ENCODE peak calls at places on chromosomes 11 and 22, in nine cellular contexts. One of them, this sample, is unnamed.

GRCh38 chr11:110724358-110724757 is 12.1 kb upstream of the ARHGAP20 start:
- DNase-seq in K562: no peak
- DNase-seq in IMR-90: no peak
- DNase-seq in endothelial cell of umbilical vein: no peak
- DNase-seq in spleen: no peak
- DNase-seq in NB4: no peak
- DNase-seq in body of pancreas: no peak
- DNase-seq in uterus: no peak
- DNase-seq in A549: no peak
- DNase-seq in this sample: no peak

GRCh38 chr11:119706029-119706428 is 23.0 kb downstream of the NECTIN1 start:
- DNase-seq in K562: no peak
- DNase-seq in IMR-90: no peak
- DNase-seq in endothelial cell of umbilical vein: no peak
- DNase-seq in spleen: no peak
- DNase-seq in NB4: no peak
- DNase-seq in body of pancreas: no peak
- DNase-seq in uterus: no peak
- DNase-seq in A549: no peak
- DNase-seq in this sample: no peak

GRCh38 chr11:36212507-36212906 is 76.7 kb downstream of the COMMD9 start:
- DNase-seq in K562: no peak
- DNase-seq in IMR-90: no peak
- DNase-seq in endothelial cell of umbilical vein: no peak
- DNase-seq in spleen: no peak
- DNase-seq in NB4: no peak
- DNase-seq in body of pancreas: no peak
- DNase-seq in uterus: no peak
- DNase-seq in A549: no peak
- DNase-seq in this sample: no peak

GRCh38 chr22:45334068-45334467 is 24.3 kb downstream of the FAM118A start:
- DNase-seq in K562: no peak
- DNase-seq in IMR-90: no peak
- DNase-seq in endothelial cell of umbilical vein: no peak
- DNase-seq in spleen: no peak
- DNase-seq in NB4: no peak
- DNase-seq in body of pancreas: no peak
- DNase-seq in uterus: no peak
- DNase-seq in A549: no peak
- DNase-seq in this sample: no peak

GRCh38 chr22:47773635-47774034 is 1011.2 kb downstream of the TBC1D22A start:
- DNase-seq in K562: no peak
- DNase-seq in IMR-90: no peak
- DNase-seq in endothelial cell of umbilical vein: no peak
- DNase-seq in spleen: no peak
- DNase-seq in NB4: no peak
- DNase-seq in body of pancreas: no peak
- DNase-seq in uterus: no peak
- DNase-seq in A549: no peak
- DNase-seq in this sample: no peak

GRCh38 chr11:68302256-68303054 is 9.9 kb upstream of the LRP5 start:
- DNase-seq in K562: no peak
- DNase-seq in IMR-90: peak; percentile 50
- DNase-seq in endothelial cell of umbilical vein: no peak
- DNase-seq in spleen: peak; percentile 49
- DNase-seq in NB4: no peak
- DNase-seq in body of pancreas: peak; percentile 76
- DNase-seq in uterus: no peak
- DNase-seq in A549: peak; percentile 63
- DNase-seq in this sample: peak; percentile 72

GRCh38 chr11:72229925-72230763 is 5.6 kb downstream of the INPPL1 start:
- DNase-seq in K562: no peak
- DNase-seq in IMR-90: no peak
- DNase-seq in endothelial cell of umbilical vein: no peak
- DNase-seq in spleen: peak; percentile 72
- DNase-seq in NB4: no peak
- DNase-seq in body of pancreas: no peak
- DNase-seq in uterus: no peak
- DNase-seq in A549: no peak
- DNase-seq in this sample: no peak

GRCh38 chr11:6657346-6657745 is 1.7 kb upstream of the DCHS1 start:
- DNase-seq in K562: no peak
- DNase-seq in IMR-90: peak; percentile 28
- DNase-seq in endothelial cell of umbilical vein: no peak
- DNase-seq in spleen: no peak
- DNase-seq in NB4: no peak
- DNase-seq in body of pancreas: no peak
- DNase-seq in uterus: no peak
- DNase-seq in A549: no peak
- DNase-seq in this sample: no peak

GRCh38 chr11:57387284-57388030 is 3.0 kb downstream of the PRG2 start:
- DNase-seq in K562: peak; percentile 40
- DNase-seq in IMR-90: no peak
- DNase-seq in endothelial cell of umbilical vein: peak; percentile 55
- DNase-seq in spleen: no peak
- DNase-seq in NB4: peak; percentile 56
- DNase-seq in body of pancreas: no peak
- DNase-seq in uterus: no peak
- DNase-seq in A549: peak; percentile 25
- DNase-seq in this sample: no peak

GRCh38 chr11:68867067-68867466 is 25.4 kb upstream of the CPT1A start:
- DNase-seq in K562: no peak
- DNase-seq in IMR-90: no peak
- DNase-seq in endothelial cell of umbilical vein: no peak
- DNase-seq in spleen: peak; percentile 42
- DNase-seq in NB4: no peak
- DNase-seq in body of pancreas: no peak
- DNase-seq in uterus: no peak
- DNase-seq in A549: no peak
- DNase-seq in this sample: no peak

GRCh38 chr11:81470446-81470845 is 1263.2 kb downstream of the FAM181B start:
- DNase-seq in K562: no peak
- DNase-seq in IMR-90: no peak
- DNase-seq in endothelial cell of umbilical vein: no peak
- DNase-seq in spleen: no peak
- DNase-seq in NB4: no peak
- DNase-seq in body of pancreas: peak; percentile 14
- DNase-seq in uterus: no peak
- DNase-seq in A549: no peak
- DNase-seq in this sample: no peak

GRCh38 chr11:1336836-1337646 is 27.6 kb upstream of the TOLLIP start:
- DNase-seq in K562: peak; percentile 9
- DNase-seq in IMR-90: no peak
- DNase-seq in endothelial cell of umbilical vein: no peak
- DNase-seq in spleen: peak; percentile 93
- DNase-seq in NB4: no peak
- DNase-seq in body of pancreas: no peak
- DNase-seq in uterus: peak; percentile 65
- DNase-seq in A549: peak; percentile 41
- DNase-seq in this sample: no peak

GRCh38 chr11:118572914-118573550 is 823 bp downstream of the ARCN1 start:
- DNase-seq in K562: peak; percentile 80
- DNase-seq in IMR-90: peak; percentile 75
- DNase-seq in endothelial cell of umbilical vein: peak; percentile 79
- DNase-seq in spleen: no peak
- DNase-seq in NB4: peak; percentile 43
- DNase-seq in body of pancreas: no peak
- DNase-seq in uterus: no peak
- DNase-seq in A549: peak; percentile 29
- DNase-seq in this sample: no peak

DNA sequence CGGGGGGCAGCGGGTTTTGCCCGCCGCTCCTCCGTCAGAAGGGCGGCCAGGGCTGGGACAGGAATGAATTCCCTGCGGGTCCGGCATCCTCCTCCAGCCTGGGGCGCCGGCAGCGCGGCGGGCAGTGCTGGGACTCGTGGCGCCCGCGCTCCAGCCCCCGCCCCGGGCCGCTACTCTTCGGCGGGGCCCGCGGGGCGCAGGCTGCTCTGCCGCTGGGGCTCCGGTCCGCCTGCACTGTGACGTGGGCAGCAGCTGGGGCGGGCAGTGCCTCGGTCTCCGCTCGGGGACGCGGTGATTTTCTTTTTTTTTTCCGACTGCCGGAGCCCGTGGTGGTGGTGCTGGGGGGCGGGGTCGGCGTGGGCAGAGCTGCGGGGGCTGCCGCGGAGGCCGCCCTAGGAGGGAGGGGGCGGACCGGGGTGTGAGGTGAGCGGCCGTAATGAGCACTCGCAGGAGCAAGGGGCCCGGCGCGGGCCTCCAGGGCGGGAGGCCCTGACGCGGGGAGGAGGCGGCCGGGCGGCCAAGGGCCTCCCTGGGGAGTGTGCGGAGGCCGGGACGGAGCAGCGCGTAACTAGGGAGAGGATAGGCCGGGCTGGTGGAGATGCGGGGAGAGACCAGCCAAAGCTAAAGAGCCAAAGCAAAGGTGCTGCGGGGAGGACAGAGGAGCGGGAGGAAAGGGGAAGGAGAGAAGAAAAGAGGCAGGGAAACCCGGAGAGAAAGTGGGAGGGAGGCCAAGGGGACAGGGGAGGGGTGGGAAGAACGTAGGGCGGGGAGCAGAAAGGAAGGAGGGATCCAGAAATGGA is 73.3 kb upstream of the ZBED5 start:
- DNase-seq in K562: peak; percentile 46
- DNase-seq in IMR-90: peak; percentile 76
- DNase-seq in endothelial cell of umbilical vein: peak; percentile 80
- DNase-seq in spleen: peak; percentile 85
- DNase-seq in NB4: peak; percentile 72
- DNase-seq in body of pancreas: peak; percentile 63
- DNase-seq in uterus: peak; percentile 86
- DNase-seq in A549: peak; percentile 82
- DNase-seq in this sample: peak; percentile 48
- TF ChIP-seq POLR2A in K562: peak; percentile 40
- TF ChIP-seq POLR2A in IMR-90: peak; percentile 75
- TF ChIP-seq POLR2A in endothelial cell of umbilical vein: no peak
- TF ChIP-seq POLR2A in spleen: no peak
- TF ChIP-seq POLR2A in NB4: no peak
- TF ChIP-seq POLR2A in body of pancreas: peak; percentile 38
- TF ChIP-seq POLR2A in uterus: peak; percentile 75
- TF ChIP-seq POLR2A in A549: peak; percentile 59
- TF ChIP-seq POLR2A in this sample: peak; percentile 46

GRCh38 chr22:16828876-16829275 is 3.7 kb upstream of the XKR3 start:
- DNase-seq in K562: no peak
- DNase-seq in IMR-90: no peak
- DNase-seq in endothelial cell of umbilical vein: no peak
- DNase-seq in spleen: no peak
- DNase-seq in NB4: no peak
- DNase-seq in body of pancreas: no peak
- DNase-seq in uterus: no peak
- DNase-seq in A549: no peak
- DNase-seq in this sample: no peak
- TF ChIP-seq POLR2A in K562: no peak
- TF ChIP-seq POLR2A in IMR-90: no peak
- TF ChIP-seq POLR2A in endothelial cell of umbilical vein: no peak
- TF ChIP-seq POLR2A in spleen: no peak
- TF ChIP-seq POLR2A in NB4: no peak
- TF ChIP-seq POLR2A in body of pancreas: no peak
- TF ChIP-seq POLR2A in uterus: no peak
- TF ChIP-seq POLR2A in A549: no peak
- TF ChIP-seq POLR2A in this sample: no peak

GRCh38 chr22:36409911-36410756 is 22.4 kb upstream of the MYH9 start:
- DNase-seq in K562: peak; percentile 39
- DNase-seq in IMR-90: no peak
- DNase-seq in endothelial cell of umbilical vein: peak; percentile 60
- DNase-seq in spleen: peak; percentile 92
- DNase-seq in NB4: no peak
- DNase-seq in body of pancreas: peak; percentile 100
- DNase-seq in uterus: peak; percentile 27
- DNase-seq in A549: no peak
- DNase-seq in this sample: no peak
- TF ChIP-seq POLR2A in K562: no peak
- TF ChIP-seq POLR2A in IMR-90: no peak
- TF ChIP-seq POLR2A in endothelial cell of umbilical vein: no peak
- TF ChIP-seq POLR2A in spleen: no peak
- TF ChIP-seq POLR2A in NB4: no peak
- TF ChIP-seq POLR2A in body of pancreas: peak; percentile 97
- TF ChIP-seq POLR2A in uterus: peak; percentile 32
- TF ChIP-seq POLR2A in A549: no peak
- TF ChIP-seq POLR2A in this sample: no peak

GRCh38 chr22:40817737-40818136 is 1.4 kb downstream of the SLC25A17 start:
- DNase-seq in K562: peak; percentile 8
- DNase-seq in IMR-90: no peak
- DNase-seq in endothelial cell of umbilical vein: no peak
- DNase-seq in spleen: no peak
- DNase-seq in NB4: no peak
- DNase-seq in body of pancreas: no peak
- DNase-seq in uterus: no peak
- DNase-seq in A549: no peak
- DNase-seq in this sample: no peak

GRCh38 chr22:40818192-40818746 is 877 bp downstream of the SLC25A17 start:
- DNase-seq in K562: no peak
- DNase-seq in IMR-90: no peak
- DNase-seq in endothelial cell of umbilical vein: no peak
- DNase-seq in spleen: no peak
- DNase-seq in NB4: peak; percentile 17
- DNase-seq in body of pancreas: no peak
- DNase-seq in uterus: no peak
- DNase-seq in A549: no peak
- DNase-seq in this sample: no peak

GRCh38 chr22:40819741-40820140 is 595 bp upstream of the SLC25A17 start:
- DNase-seq in K562: no peak
- DNase-seq in IMR-90: peak; percentile 42
- DNase-seq in endothelial cell of umbilical vein: no peak
- DNase-seq in spleen: no peak
- DNase-seq in NB4: peak; percentile 53
- DNase-seq in body of pancreas: no peak
- DNase-seq in uterus: no peak
- DNase-seq in A549: no peak
- DNase-seq in this sample: no peak

GRCh38 chr22:40813912-40814315 is 5.2 kb downstream of the SLC25A17 start:
- DNase-seq in K562: peak; percentile 68
- DNase-seq in IMR-90: no peak
- DNase-seq in endothelial cell of umbilical vein: no peak
- DNase-seq in spleen: no peak
- DNase-seq in NB4: no peak
- DNase-seq in body of pancreas: no peak
- DNase-seq in uterus: no peak
- DNase-seq in A549: no peak
- DNase-seq in this sample: no peak

DNA sequence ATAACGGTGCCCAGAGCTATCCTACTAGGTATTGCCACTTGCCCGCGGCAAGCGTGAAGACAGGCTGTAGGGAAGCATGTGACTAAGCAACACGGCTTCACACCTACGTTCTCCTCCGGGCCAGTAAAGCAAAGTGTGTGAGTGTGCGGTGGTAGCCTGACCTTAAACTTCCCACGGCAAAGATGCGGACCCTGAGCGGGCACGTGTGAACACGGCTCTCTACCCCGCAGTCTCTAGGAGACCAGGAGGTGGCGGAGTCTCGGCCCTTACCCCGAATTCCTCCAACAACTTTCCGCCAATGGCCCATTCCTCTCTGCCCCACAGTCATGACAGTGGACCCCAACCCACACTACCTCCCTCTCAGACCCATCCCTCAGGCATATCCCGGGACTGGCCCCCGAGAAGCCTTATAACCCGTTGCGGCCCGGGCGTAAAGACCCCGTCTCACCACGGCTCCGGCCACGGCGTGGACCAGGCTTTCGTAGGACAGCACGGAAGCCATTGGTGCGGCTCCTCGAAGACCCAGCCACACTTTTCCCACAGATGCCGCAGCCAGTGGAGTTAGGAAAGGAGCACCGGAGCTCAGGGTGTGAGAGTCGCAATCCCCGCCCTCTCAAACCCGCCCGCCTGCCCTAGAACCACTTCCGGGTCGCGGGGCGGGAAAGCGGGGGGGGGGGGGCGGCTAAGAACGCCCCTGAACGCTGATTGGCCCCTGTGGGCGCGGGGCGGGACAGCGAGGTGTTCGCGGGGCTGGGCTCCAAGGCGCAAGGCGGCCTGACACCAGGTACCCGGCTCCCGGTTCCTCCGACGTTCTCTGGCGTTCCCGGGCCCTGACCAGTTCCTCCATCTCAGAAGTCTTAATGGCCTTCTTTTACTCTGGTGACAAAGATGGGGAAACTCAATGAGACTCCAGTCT is at the start of gene SLC25A17:
- DNase-seq in K562: peak; percentile 95
- DNase-seq in IMR-90: peak; percentile 69
- DNase-seq in endothelial cell of umbilical vein: peak; percentile 87
- DNase-seq in spleen: peak; percentile 97
- DNase-seq in NB4: peak; percentile 91
- DNase-seq in body of pancreas: peak; percentile 91
- DNase-seq in uterus: peak; percentile 90
- DNase-seq in A549: peak; percentile 82
- DNase-seq in this sample: peak; percentile 57
- TF ChIP-seq POLR2A in K562: peak; percentile 79
- TF ChIP-seq POLR2A in IMR-90: peak; percentile 65
- TF ChIP-seq POLR2A in endothelial cell of umbilical vein: peak; percentile 69
- TF ChIP-seq POLR2A in spleen: no peak
- TF ChIP-seq POLR2A in NB4: peak; percentile 39
- TF ChIP-seq POLR2A in body of pancreas: peak; percentile 57
- TF ChIP-seq POLR2A in uterus: peak; percentile 51
- TF ChIP-seq POLR2A in A549: peak; percentile 55
- TF ChIP-seq POLR2A in this sample: peak; percentile 26

This sample was measured in H54.